ENCODE peak calls at places on chromosomes 12 and 14, in nine cellular contexts. W is Daoy, H is NCI-H1105, Z is tibial artery, M is EL, F is GM23248, X is sigmoid colon, T is AG08396, O is GM18507. Y is an unnamed sample.
A peak's percentile ranks its signal among the peaks of the same experiment; 100 is the strongest.

GRCh38 chr12:481422-481821 is 21.7 kb downstream of the B4GALNT3 start:
- DNase-seq in M (no peak), F (peak; percentile 75), H (no peak), Z (peak; percentile 94), W (peak; percentile 68), X (peak; percentile 65), O (no peak), T (peak; percentile 44), Y (no peak)

GRCh38 chr12:66984962-66985361 is 284.2 kb upstream of the CAND1 start:
- DNase-seq in H (peak; percentile 20), F (no peak), O (no peak), X (no peak), T (no peak), Z (no peak), W (peak; percentile 21), M (no peak), Y (no peak)

GRCh38 chr12:49198431-49199155 is 9.7 kb upstream of the TUBA1A start:
- DNase-seq in F (peak; percentile 91), O (no peak), Z (peak; percentile 53), H (peak; percentile 33), W (peak; percentile 85), M (peak; percentile 87), T (peak; percentile 75), X (peak; percentile 71), Y (no peak)

GRCh38 chr12:89949457-89950195 is 241.0 kb upstream of the ATP2B1 start:
- DNase-seq in F (peak; percentile 87), H (no peak), W (peak; percentile 83), O (no peak), T (no peak), X (no peak), M (peak; percentile 57), Z (no peak), Y (peak; percentile 22)

GRCh38 chr12:57470286-57470969 is 9.2 kb downstream of the ARHGAP9 start:
- DNase-seq in M (no peak), H (no peak), O (no peak), T (no peak), Z (no peak), X (no peak), F (no peak), W (no peak), Y (no peak)

GRCh38 chr12:120993496-120993895 is 15.2 kb downstream of the HNF1A start:
- DNase-seq in W (no peak), X (no peak), O (no peak), H (no peak), F (no peak), Z (no peak), T (no peak), M (no peak), Y (no peak)

GRCh38 chr14:56590535-56590951 is 10.9 kb downstream of the TMEM260 start:
- DNase-seq in H (no peak), O (no peak), M (no peak), Z (no peak), T (no peak), W (no peak), X (no peak), F (no peak), Y (no peak)

GRCh38 chr12:89346741-89347324 is 5.5 kb downstream of the DUSP6 start:
- DNase-seq in Z (no peak), O (no peak), X (peak; percentile 75), W (peak; percentile 72), F (peak; percentile 43), M (peak; percentile 40), T (no peak), H (peak; percentile 44), Y (no peak)

GRCh38 chr12:14454098-14454907 is 88.8 kb downstream of the ATF7IP start:
- DNase-seq in F (peak; percentile 45), T (peak; percentile 20), Z (no peak), O (peak; percentile 20), H (no peak), W (peak; percentile 28), M (peak; percentile 47), X (no peak), Y (peak; percentile 2)

GRCh38 chr14:20656274-20656673 is 14.8 kb upstream of the OR6S1 start:
- DNase-seq in T (no peak), X (no peak), M (no peak), W (no peak), F (no peak), Z (no peak), O (no peak), H (no peak), Y (no peak)

GRCh38 chr12:93261505-93262094 is 116.1 kb upstream of the NUDT4 start:
- DNase-seq in M (no peak), O (no peak), X (no peak), Z (no peak), H (no peak), T (no peak), F (no peak), W (no peak), Y (no peak)

GRCh38 chr14:79581912-79582576 is 629.3 kb downstream of the DIO2 start:
- DNase-seq in M (peak; percentile 81), O (no peak), T (no peak), H (no peak), X (no peak), Z (no peak), W (no peak), F (peak; percentile 18), Y (no peak)